ENCODE peak calls at places on chromosomes 2 and 18, in six cellular contexts. E is K562, G is A549, N is HepG2, K is GM12878, O is endothelial cell of umbilical vein. M is an unnamed sample.
A peak's percentile ranks its signal among the peaks of the same experiment; 100 is the strongest.

GRCh38 chr2:46580416-46580815 is 101.1 kb downstream of the TMEM247 start:
- DNase-seq in E (no peak), G (no peak), N (no peak), K (no peak), O (no peak), M (no peak)

GRCh38 chr2:85778646-85779364 is 25.0 kb downstream of the ATOH8 start:
- DNase-seq in E (no peak), G (no peak), N (no peak), K (no peak), O (no peak), M (no peak)

GRCh38 chr2:31038385-31038784 is 99.9 kb downstream of the GALNT14 start:
- DNase-seq in E (no peak), G (peak; percentile 20), N (peak; percentile 10), K (no peak), O (no peak), M (peak; percentile 20)

GRCh38 chr2:188676012-188676405 is 298.2 kb upstream of the COL3A1 start:
- DNase-seq in E (no peak), G (peak; percentile 6), N (no peak), K (no peak), O (no peak), M (no peak)

GRCh38 chr18:3458378-3458777 is 8.4 kb downstream of the TGIF1 start:
- DNase-seq in E (no peak), G (no peak), N (no peak), K (no peak), O (no peak), M (no peak)

GRCh38 chr2:118013724-118014491 is at the start of gene CCDC93:
- DNase-seq in E (peak; percentile 99), G (peak; percentile 79), N (peak; percentile 72), K (peak; percentile 50), O (peak; percentile 89), M (peak; percentile 90)

GRCh38 chr18:45935591-45936335 is 31.4 kb downstream of the EPG5 start:
- DNase-seq in E (no peak), G (no peak), N (peak; percentile 54), K (no peak), O (no peak), M (no peak)

GRCh38 chr2:4412637-4413187 is 709.3 kb downstream of the DCDC2C start:
- DNase-seq in E (no peak), G (no peak), N (no peak), K (no peak), O (no peak), M (no peak)

GRCh38 chr2:26618611-26619010 is 22.6 kb downstream of the CIB4 start:
- DNase-seq in E (no peak), G (no peak), N (no peak), K (no peak), O (no peak), M (no peak)

GRCh38 chr2:55138546-55139288 is 88.5 kb upstream of the RTN4 start:
- DNase-seq in E (no peak), G (no peak), N (no peak), K (no peak), O (no peak), M (no peak)

GRCh38 chr2:128370468-128371247 is 52.0 kb upstream of the HS6ST1 start:
- DNase-seq in E (no peak), G (no peak), N (no peak), K (no peak), O (no peak), M (no peak)

GRCh38 chr2:122805346-122805745 is 1049.9 kb downstream of the TSN start:
- DNase-seq in E (no peak), G (no peak), N (no peak), K (no peak), O (no peak), M (no peak)

GRCh38 chr18:38695559-38696270 is 1130.1 kb upstream of the CELF4 start:
- DNase-seq in E (no peak), G (no peak), N (no peak), K (no peak), O (no peak), M (peak; percentile 8)

GRCh38 chr2:6965071-6965795 is 48.0 kb downstream of the RNF144A start:
- DNase-seq in E (no peak), G (no peak), N (no peak), K (no peak), O (no peak), M (no peak)

GRCh38 chr2:84132371-84132770 is 326.7 kb downstream of the SUCLG1 start:
- DNase-seq in E (no peak), G (no peak), N (no peak), K (no peak), O (no peak), M (no peak)

GRCh38 chr18:11994346-11994707 is 13.0 kb downstream of the IMPA2 start:
- DNase-seq in E (no peak), G (peak; percentile 62), N (peak; percentile 83), K (no peak), O (no peak), M (no peak)

GRCh38 chr2:43798300-43798699 is 24.5 kb downstream of the DYNC2LI1 start:
- DNase-seq in E (peak; percentile 28), G (no peak), N (no peak), K (no peak), O (peak; percentile 8), M (peak; percentile 9)

GRCh38 chr18:50507120-50507590 is 52.7 kb upstream of the MAPK4 start:
- DNase-seq in E (peak; percentile 16), G (peak; percentile 12), N (peak; percentile 13), K (no peak), O (no peak), M (peak; percentile 52)

GRCh38 chr2:160271166-160272086 is 71.4 kb upstream of the ITGB6 start:
- DNase-seq in E (no peak), G (no peak), N (no peak), K (no peak), O (peak; percentile 44), M (no peak)

GRCh38 chr18:29838556-29838955 is 1204.0 kb downstream of the DSC3 start:
- DNase-seq in E (no peak), G (no peak), N (no peak), K (no peak), O (no peak), M (no peak)

GRCh38 chr2:66478311-66478710 is 43.4 kb downstream of the MEIS1 start:
- DNase-seq in E (no peak), G (no peak), N (no peak), K (no peak), O (no peak), M (no peak)
- TF ChIP-seq MYC in E (no peak), G (no peak), N (no peak), K (no peak), O (no peak), M (no peak)

DNA sequence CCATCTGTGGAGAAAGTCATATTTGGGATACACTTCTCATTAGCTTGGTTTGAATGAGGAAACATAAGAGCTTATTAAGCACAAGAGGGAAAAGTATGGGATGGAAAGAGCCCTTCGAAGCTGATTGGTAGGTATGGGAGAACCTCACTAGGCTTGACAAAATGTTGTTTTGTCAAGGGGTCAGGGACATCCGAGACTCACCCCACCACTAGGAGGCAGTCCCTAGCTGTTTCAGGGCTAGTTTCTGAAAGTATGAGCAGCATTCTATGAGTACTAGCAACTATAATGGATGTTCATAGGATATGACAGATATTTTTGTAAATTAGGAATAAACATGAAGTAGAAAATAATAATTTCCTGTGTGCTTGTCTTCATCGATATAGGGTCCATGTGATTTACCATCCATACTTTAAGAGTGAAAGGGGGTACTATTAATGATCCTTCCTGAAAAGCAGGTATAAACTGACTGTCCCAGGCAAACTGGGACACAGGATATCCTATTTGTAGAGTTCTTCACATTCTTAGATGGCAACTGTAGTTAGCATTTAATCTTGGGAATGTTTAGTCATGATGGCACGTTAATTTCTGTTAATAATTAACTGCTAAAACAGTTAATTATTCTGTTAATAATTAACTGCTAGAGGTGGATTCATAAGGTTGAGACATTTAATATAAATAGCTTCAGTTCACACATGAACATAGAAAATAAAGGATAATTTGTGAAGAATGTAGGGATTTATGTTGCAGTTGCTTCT is 28.4 kb downstream of the OTX1 start:
- DNase-seq in E (peak; percentile 24), G (peak; percentile 52), N (peak; percentile 61), K (no peak), O (peak; percentile 6), M (peak; percentile 63)
- TF ChIP-seq MYC in E (no peak), G (no peak), N (no peak), K (no peak), O (no peak), M (no peak)

DNA sequence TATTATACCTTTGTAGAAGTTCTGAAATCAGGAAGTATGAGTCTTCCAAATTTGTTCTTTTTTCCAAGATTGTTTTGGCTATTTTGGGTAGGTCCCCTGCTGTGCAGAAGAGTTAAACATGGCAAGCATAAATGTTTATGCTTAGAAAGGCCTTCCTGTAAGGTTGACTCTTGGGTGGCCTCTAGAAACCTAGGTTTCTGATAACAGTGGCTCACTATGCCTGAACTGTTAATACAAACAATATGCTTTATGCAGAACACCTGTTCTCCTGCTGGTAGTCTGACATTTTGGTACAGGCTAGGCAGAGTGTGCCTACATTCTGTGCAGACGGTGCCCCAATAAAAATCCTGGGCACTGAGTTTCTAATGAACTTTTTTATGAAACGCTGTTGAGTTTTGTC is 10.1 kb downstream of the PTPN18 start:
- DNase-seq in E (no peak), G (no peak), N (no peak), K (no peak), O (no peak), M (no peak)
- TF ChIP-seq MYC in E (no peak), G (no peak), N (no peak), K (no peak), O (no peak), M (no peak)

DNA sequence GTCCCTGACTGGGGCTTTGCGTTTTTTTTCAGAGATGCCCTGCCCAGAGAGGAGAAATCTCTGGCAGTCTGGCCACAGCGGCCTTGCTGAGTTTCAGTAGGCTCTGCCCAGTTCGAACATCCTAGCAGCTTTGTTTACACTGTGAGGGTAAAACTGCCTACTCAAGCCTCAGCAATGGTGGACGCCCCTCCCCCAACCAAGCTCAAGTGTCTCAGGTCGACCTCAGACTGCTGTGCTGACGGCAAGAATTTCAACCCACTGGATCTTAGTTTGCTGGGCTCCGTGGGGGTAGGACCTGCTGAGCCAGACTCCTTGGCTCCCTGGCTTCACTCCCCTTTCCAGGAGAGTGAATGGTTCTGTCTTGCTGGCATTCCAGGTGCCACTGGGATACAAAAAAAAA is 31.7 kb downstream of the L3MBTL4 start:
- DNase-seq in E (no peak), G (no peak), N (no peak), K (no peak), O (no peak), M (no peak)
- TF ChIP-seq MYC in E (no peak), G (no peak), N (no peak), K (no peak), O (no peak), M (no peak)

M was measured in NB4.